ENCODE peak calls at places on chromosomes 2 and 18, in ten cellular contexts. One of them, this sample, is unnamed.
A peak's percentile ranks its signal among the peaks of the same experiment; 100 is the strongest.

GRCh38 chr2:188285049-188285448 is 6.6 kb upstream of the GULP1 start:
- DNase-seq in right cardiac atrium: no peak
- DNase-seq in kidney epithelial cell: no peak
- DNase-seq in coronary artery: no peak
- DNase-seq in foreskin fibroblast: no peak
- DNase-seq in tibial artery: no peak
- DNase-seq in thoracic aorta: no peak
- DNase-seq in mesenchymal stem cell: no peak
- DNase-seq in DND-41: no peak
- DNase-seq in heart right ventricle: no peak
- DNase-seq in this sample: no peak

GRCh38 chr2:98524168-98524567 is 79.5 kb downstream of the INPP4A start:
- DNase-seq in tibial artery: no peak
- DNase-seq in foreskin fibroblast: no peak
- DNase-seq in coronary artery: no peak
- DNase-seq in kidney epithelial cell: no peak
- DNase-seq in right cardiac atrium: no peak
- DNase-seq in thoracic aorta: no peak
- DNase-seq in mesenchymal stem cell: no peak
- DNase-seq in DND-41: no peak
- DNase-seq in heart right ventricle: no peak
- DNase-seq in this sample: no peak

GRCh38 chr18:76528477-76529432 is 33.7 kb upstream of the ZNF516 start:
- DNase-seq in coronary artery: no peak
- DNase-seq in tibial artery: no peak
- DNase-seq in kidney epithelial cell: no peak
- DNase-seq in DND-41: no peak
- DNase-seq in heart right ventricle: no peak
- DNase-seq in thoracic aorta: no peak
- DNase-seq in foreskin fibroblast: peak; percentile 60
- DNase-seq in right cardiac atrium: no peak
- DNase-seq in mesenchymal stem cell: peak; percentile 76
- DNase-seq in this sample: peak; percentile 28

GRCh38 chr2:182062329-182062972 is 76.8 kb downstream of the PPP1R1C start:
- DNase-seq in heart right ventricle: no peak
- DNase-seq in DND-41: no peak
- DNase-seq in right cardiac atrium: no peak
- DNase-seq in mesenchymal stem cell: no peak
- DNase-seq in coronary artery: no peak
- DNase-seq in foreskin fibroblast: no peak
- DNase-seq in tibial artery: no peak
- DNase-seq in thoracic aorta: no peak
- DNase-seq in kidney epithelial cell: no peak
- DNase-seq in this sample: no peak

GRCh38 chr2:200765139-200765951 is 46.4 kb upstream of the BZW1 start:
- DNase-seq in mesenchymal stem cell: peak; percentile 91
- DNase-seq in tibial artery: no peak
- DNase-seq in heart right ventricle: no peak
- DNase-seq in coronary artery: no peak
- DNase-seq in thoracic aorta: no peak
- DNase-seq in right cardiac atrium: no peak
- DNase-seq in DND-41: peak; percentile 32
- DNase-seq in kidney epithelial cell: peak; percentile 82
- DNase-seq in foreskin fibroblast: peak; percentile 93
- DNase-seq in this sample: peak; percentile 98

GRCh38 chr2:28036307-28036706 is 145.8 kb downstream of the BABAM2 start:
- DNase-seq in mesenchymal stem cell: no peak
- DNase-seq in heart right ventricle: no peak
- DNase-seq in coronary artery: no peak
- DNase-seq in thoracic aorta: no peak
- DNase-seq in right cardiac atrium: no peak
- DNase-seq in kidney epithelial cell: no peak
- DNase-seq in DND-41: no peak
- DNase-seq in tibial artery: no peak
- DNase-seq in foreskin fibroblast: peak; percentile 18
- DNase-seq in this sample: no peak

GRCh38 chr18:79518028-79518682 is 122.4 kb downstream of the NFATC1 start:
- DNase-seq in right cardiac atrium: no peak
- DNase-seq in foreskin fibroblast: no peak
- DNase-seq in tibial artery: no peak
- DNase-seq in mesenchymal stem cell: no peak
- DNase-seq in thoracic aorta: no peak
- DNase-seq in kidney epithelial cell: no peak
- DNase-seq in coronary artery: peak; percentile 63
- DNase-seq in heart right ventricle: no peak
- DNase-seq in DND-41: no peak
- DNase-seq in this sample: no peak

GRCh38 chr2:96924775-96925747 is 55.2 kb upstream of the SEMA4C start:
- DNase-seq in tibial artery: no peak
- DNase-seq in foreskin fibroblast: no peak
- DNase-seq in thoracic aorta: no peak
- DNase-seq in heart right ventricle: no peak
- DNase-seq in coronary artery: no peak
- DNase-seq in mesenchymal stem cell: no peak
- DNase-seq in kidney epithelial cell: no peak
- DNase-seq in right cardiac atrium: no peak
- DNase-seq in DND-41: no peak
- DNase-seq in this sample: no peak

GRCh38 chr18:68449292-68449691 is 265.6 kb downstream of the TMX3 start:
- DNase-seq in heart right ventricle: no peak
- DNase-seq in mesenchymal stem cell: peak; percentile 88
- DNase-seq in thoracic aorta: no peak
- DNase-seq in DND-41: no peak
- DNase-seq in kidney epithelial cell: no peak
- DNase-seq in tibial artery: no peak
- DNase-seq in right cardiac atrium: no peak
- DNase-seq in foreskin fibroblast: peak; percentile 80
- DNase-seq in coronary artery: no peak
- DNase-seq in this sample: peak; percentile 89

GRCh38 chr18:7000484-7001096 is 117.0 kb downstream of the LAMA1 start:
- DNase-seq in DND-41: no peak
- DNase-seq in right cardiac atrium: no peak
- DNase-seq in mesenchymal stem cell: peak; percentile 20
- DNase-seq in thoracic aorta: no peak
- DNase-seq in kidney epithelial cell: no peak
- DNase-seq in tibial artery: no peak
- DNase-seq in foreskin fibroblast: peak; percentile 23
- DNase-seq in coronary artery: no peak
- DNase-seq in heart right ventricle: no peak
- DNase-seq in this sample: no peak

GRCh38 chr2:46471-47345 is at the start of gene FAM110C:
- DNase-seq in coronary artery: peak; percentile 89
- DNase-seq in mesenchymal stem cell: no peak
- DNase-seq in kidney epithelial cell: peak; percentile 56
- DNase-seq in heart right ventricle: peak; percentile 65
- DNase-seq in right cardiac atrium: peak; percentile 64
- DNase-seq in tibial artery: peak; percentile 92
- DNase-seq in thoracic aorta: peak; percentile 34
- DNase-seq in foreskin fibroblast: peak; percentile 3
- DNase-seq in DND-41: no peak
- DNase-seq in this sample: no peak

GRCh38 chr18:7696846-7697245 is 129.7 kb downstream of the PTPRM start:
- DNase-seq in coronary artery: no peak
- DNase-seq in kidney epithelial cell: no peak
- DNase-seq in thoracic aorta: no peak
- DNase-seq in right cardiac atrium: no peak
- DNase-seq in mesenchymal stem cell: no peak
- DNase-seq in tibial artery: no peak
- DNase-seq in foreskin fibroblast: peak; percentile 4
- DNase-seq in DND-41: no peak
- DNase-seq in heart right ventricle: no peak
- DNase-seq in this sample: no peak

GRCh38 chr2:127052771-127053691 is 53.9 kb downstream of the BIN1 start:
- DNase-seq in kidney epithelial cell: no peak
- DNase-seq in heart right ventricle: peak; percentile 7
- DNase-seq in right cardiac atrium: peak; percentile 12
- DNase-seq in coronary artery: no peak
- DNase-seq in DND-41: no peak
- DNase-seq in tibial artery: no peak
- DNase-seq in foreskin fibroblast: no peak
- DNase-seq in thoracic aorta: no peak
- DNase-seq in mesenchymal stem cell: no peak
- DNase-seq in this sample: no peak

GRCh38 chr2:24721470-24721869 is 71.7 kb downstream of the PTRHD1 start:
- DNase-seq in coronary artery: peak; percentile 72
- DNase-seq in foreskin fibroblast: peak; percentile 84
- DNase-seq in heart right ventricle: peak; percentile 52
- DNase-seq in kidney epithelial cell: peak; percentile 78
- DNase-seq in right cardiac atrium: peak; percentile 77
- DNase-seq in thoracic aorta: peak; percentile 47
- DNase-seq in DND-41: no peak
- DNase-seq in mesenchymal stem cell: peak; percentile 92
- DNase-seq in tibial artery: peak; percentile 85
- DNase-seq in this sample: peak; percentile 85

GRCh38 chr2:43169987-43170732 is 56.2 kb downstream of the ZFP36L2 start:
- DNase-seq in mesenchymal stem cell: no peak
- DNase-seq in kidney epithelial cell: no peak
- DNase-seq in coronary artery: no peak
- DNase-seq in thoracic aorta: no peak
- DNase-seq in right cardiac atrium: no peak
- DNase-seq in DND-41: peak; percentile 73
- DNase-seq in tibial artery: no peak
- DNase-seq in heart right ventricle: no peak
- DNase-seq in foreskin fibroblast: no peak
- DNase-seq in this sample: no peak

GRCh38 chr2:105287692-105288091 is 41.8 kb downstream of the TGFBRAP1 start:
- DNase-seq in tibial artery: no peak
- DNase-seq in right cardiac atrium: no peak
- DNase-seq in DND-41: peak; percentile 14
- DNase-seq in mesenchymal stem cell: peak; percentile 62
- DNase-seq in foreskin fibroblast: peak; percentile 18
- DNase-seq in heart right ventricle: no peak
- DNase-seq in coronary artery: no peak
- DNase-seq in kidney epithelial cell: no peak
- DNase-seq in thoracic aorta: no peak
- DNase-seq in this sample: no peak

GRCh38 chr2:170568511-170568910 is 146.6 kb upstream of the SP5 start:
- DNase-seq in heart right ventricle: no peak
- DNase-seq in right cardiac atrium: no peak
- DNase-seq in DND-41: no peak
- DNase-seq in coronary artery: no peak
- DNase-seq in tibial artery: no peak
- DNase-seq in mesenchymal stem cell: no peak
- DNase-seq in thoracic aorta: no peak
- DNase-seq in foreskin fibroblast: no peak
- DNase-seq in kidney epithelial cell: no peak
- DNase-seq in this sample: no peak
- H3K4me3 ChIP-seq in heart right ventricle: no peak overlapping the region
- H3K4me3 ChIP-seq in right cardiac atrium: no peak overlapping the region
- H3K4me3 ChIP-seq in DND-41: no peak overlapping the region
- H3K4me3 ChIP-seq in coronary artery: no peak overlapping the region
- H3K4me3 ChIP-seq in tibial artery: no peak overlapping the region
- H3K4me3 ChIP-seq in mesenchymal stem cell: no peak overlapping the region
- H3K4me3 ChIP-seq in thoracic aorta: no peak overlapping the region
- H3K4me3 ChIP-seq in foreskin fibroblast: no peak overlapping the region
- H3K4me3 ChIP-seq in kidney epithelial cell: no peak overlapping the region
- H3K4me3 ChIP-seq in this sample: no peak overlapping the region

GRCh38 chr2:156340377-156340776 is 7.9 kb upstream of the NR4A2 start:
- DNase-seq in kidney epithelial cell: no peak
- DNase-seq in tibial artery: no peak
- DNase-seq in coronary artery: no peak
- DNase-seq in DND-41: no peak
- DNase-seq in heart right ventricle: no peak
- DNase-seq in thoracic aorta: no peak
- DNase-seq in foreskin fibroblast: no peak
- DNase-seq in right cardiac atrium: no peak
- DNase-seq in mesenchymal stem cell: no peak
- DNase-seq in this sample: no peak

GRCh38 chr2:156342252-156343095 is 10.0 kb upstream of the NR4A2 start:
- DNase-seq in mesenchymal stem cell: peak; percentile 96
- DNase-seq in foreskin fibroblast: peak; percentile 96
- DNase-seq in tibial artery: peak; percentile 98
- DNase-seq in thoracic aorta: peak; percentile 80
- DNase-seq in right cardiac atrium: peak; percentile 97
- DNase-seq in DND-41: peak; percentile 84
- DNase-seq in coronary artery: peak; percentile 97
- DNase-seq in kidney epithelial cell: peak; percentile 50
- DNase-seq in heart right ventricle: peak; percentile 96
- DNase-seq in this sample: peak; percentile 82

GRCh38 chr2:156340818-156341481 is 8.4 kb upstream of the NR4A2 start:
- DNase-seq in kidney epithelial cell: no peak
- DNase-seq in mesenchymal stem cell: peak; percentile 61
- DNase-seq in coronary artery: no peak
- DNase-seq in tibial artery: no peak
- DNase-seq in DND-41: no peak
- DNase-seq in thoracic aorta: no peak
- DNase-seq in foreskin fibroblast: no peak
- DNase-seq in heart right ventricle: no peak
- DNase-seq in right cardiac atrium: no peak
- DNase-seq in this sample: no peak

GRCh38 chr2:156343096-156343939 is 10.8 kb upstream of the NR4A2 start:
- DNase-seq in DND-41: no peak
- DNase-seq in coronary artery: no peak
- DNase-seq in mesenchymal stem cell: no peak
- DNase-seq in tibial artery: no peak
- DNase-seq in thoracic aorta: no peak
- DNase-seq in right cardiac atrium: no peak
- DNase-seq in kidney epithelial cell: no peak
- DNase-seq in heart right ventricle: no peak
- DNase-seq in foreskin fibroblast: no peak
- DNase-seq in this sample: no peak

GRCh38 chr2:156341482-156342251 is 9.1 kb upstream of the NR4A2 start:
- DNase-seq in tibial artery: peak; percentile 98
- DNase-seq in thoracic aorta: peak; percentile 78
- DNase-seq in mesenchymal stem cell: peak; percentile 97
- DNase-seq in DND-41: peak; percentile 94
- DNase-seq in right cardiac atrium: peak; percentile 95
- DNase-seq in heart right ventricle: peak; percentile 89
- DNase-seq in foreskin fibroblast: peak; percentile 91
- DNase-seq in coronary artery: peak; percentile 98
- DNase-seq in kidney epithelial cell: peak; percentile 56
- DNase-seq in this sample: peak; percentile 90
- H3K4me3 ChIP-seq in tibial artery: peak overlapping the region; percentile 98
- H3K4me3 ChIP-seq in thoracic aorta: peak overlapping the region; percentile 100
- H3K4me3 ChIP-seq in mesenchymal stem cell: peak overlapping the region; percentile 81
- H3K4me3 ChIP-seq in DND-41: peak overlapping the region; percentile 74
- H3K4me3 ChIP-seq in right cardiac atrium: peak overlapping the region; percentile 94
- H3K4me3 ChIP-seq in heart right ventricle: peak overlapping the region; percentile 96
- H3K4me3 ChIP-seq in foreskin fibroblast: peak overlapping the region; percentile 86
- H3K4me3 ChIP-seq in coronary artery: peak overlapping the region; percentile 91
- H3K4me3 ChIP-seq in kidney epithelial cell: peak overlapping the region; percentile 98
- H3K4me3 ChIP-seq in this sample: peak overlapping the region; percentile 85

DNA sequence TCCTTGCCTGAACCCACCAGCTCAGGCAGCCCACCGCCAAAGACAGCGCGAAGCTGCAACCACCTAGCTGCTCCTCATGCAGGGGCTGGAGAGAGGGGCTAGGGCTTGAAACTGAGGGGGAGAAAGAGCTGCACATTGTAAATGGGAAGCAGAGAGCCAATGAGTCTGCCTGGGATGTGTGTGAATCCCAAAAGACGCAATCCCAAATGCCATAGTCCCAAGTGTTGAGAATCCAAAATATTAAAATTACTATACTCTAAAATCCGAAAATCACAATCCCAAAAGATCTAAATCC is 9.4 kb downstream of the AMER3 start:
- DNase-seq in right cardiac atrium: no peak
- DNase-seq in coronary artery: no peak
- DNase-seq in foreskin fibroblast: no peak
- DNase-seq in kidney epithelial cell: no peak
- DNase-seq in mesenchymal stem cell: no peak
- DNase-seq in DND-41: no peak
- DNase-seq in thoracic aorta: no peak
- DNase-seq in tibial artery: no peak
- DNase-seq in heart right ventricle: no peak
- DNase-seq in this sample: no peak
- H3K4me3 ChIP-seq in right cardiac atrium: no peak overlapping the region
- H3K4me3 ChIP-seq in coronary artery: no peak overlapping the region
- H3K4me3 ChIP-seq in foreskin fibroblast: no peak overlapping the region
- H3K4me3 ChIP-seq in kidney epithelial cell: no peak overlapping the region
- H3K4me3 ChIP-seq in mesenchymal stem cell: no peak overlapping the region
- H3K4me3 ChIP-seq in DND-41: no peak overlapping the region
- H3K4me3 ChIP-seq in thoracic aorta: no peak overlapping the region
- H3K4me3 ChIP-seq in tibial artery: no peak overlapping the region
- H3K4me3 ChIP-seq in heart right ventricle: no peak overlapping the region
- H3K4me3 ChIP-seq in this sample: no peak overlapping the region

GRCh38 chr18:13313006-13313661 is 94.6 kb downstream of the LDLRAD4 start:
- DNase-seq in heart right ventricle: no peak
- DNase-seq in DND-41: peak; percentile 47
- DNase-seq in thoracic aorta: no peak
- DNase-seq in right cardiac atrium: no peak
- DNase-seq in foreskin fibroblast: no peak
- DNase-seq in mesenchymal stem cell: no peak
- DNase-seq in tibial artery: no peak
- DNase-seq in kidney epithelial cell: no peak
- DNase-seq in coronary artery: no peak
- DNase-seq in this sample: no peak
- H3K4me3 ChIP-seq in heart right ventricle: no peak overlapping the region
- H3K4me3 ChIP-seq in DND-41: no peak overlapping the region
- H3K4me3 ChIP-seq in thoracic aorta: no peak overlapping the region
- H3K4me3 ChIP-seq in right cardiac atrium: no peak overlapping the region
- H3K4me3 ChIP-seq in foreskin fibroblast: no peak overlapping the region
- H3K4me3 ChIP-seq in mesenchymal stem cell: no peak overlapping the region
- H3K4me3 ChIP-seq in tibial artery: no peak overlapping the region
- H3K4me3 ChIP-seq in kidney epithelial cell: no peak overlapping the region
- H3K4me3 ChIP-seq in coronary artery: no peak overlapping the region
- H3K4me3 ChIP-seq in this sample: no peak overlapping the region